ENCODE peak calls at places on chromosome 5, in nine cellular contexts. B, N, X, O, I, G, Y, K and M are unnamed samples.

GRCh38 chr5:56640763-56641406 is 174.5 kb upstream of the MAP3K1 start:
- DNase-seq in B (no peak), N (no peak), X (peak; percentile 27), O (peak; percentile 35), I (peak; percentile 48), G (no peak), Y (no peak), K (no peak), M (no peak)

GRCh38 chr5:108940500-108940899 is 192.8 kb downstream of the FER start:
- DNase-seq in B (no peak), N (no peak), X (no peak), O (no peak), I (no peak), G (no peak), Y (no peak), K (no peak), M (no peak)

GRCh38 chr5:109003928-109004327 is 256.2 kb downstream of the FER start:
- DNase-seq in B (no peak), N (no peak), X (no peak), O (no peak), I (no peak), G (no peak), Y (no peak), K (no peak), M (no peak)

GRCh38 chr5:138527170-138527569 is 15.9 kb downstream of the ETF1 start:
- DNase-seq in B (no peak), N (no peak), X (no peak), O (no peak), I (no peak), G (no peak), Y (no peak), K (no peak), M (no peak)

GRCh38 chr5:128844354-128844923 is 120.8 kb upstream of the SLC27A6 start:
- DNase-seq in B (no peak), N (no peak), X (no peak), O (no peak), I (no peak), G (no peak), Y (no peak), K (no peak), M (peak; percentile 63)

GRCh38 chr5:10420926-10421325 is 20.8 kb upstream of the ROPN1L start:
- DNase-seq in B (no peak), N (no peak), X (no peak), O (no peak), I (no peak), G (no peak), Y (no peak), K (no peak), M (peak; percentile 46)

GRCh38 chr5:157294692-157295091 is 28.8 kb downstream of the CYFIP2 start:
- DNase-seq in B (no peak), N (no peak), X (no peak), O (no peak), I (no peak), G (no peak), Y (no peak), K (no peak), M (no peak)

GRCh38 chr5:151671979-151672378 is 14.7 kb downstream of the SPARC start:
- DNase-seq in B (no peak), N (no peak), X (no peak), O (peak; percentile 61), I (no peak), G (no peak), Y (no peak), K (no peak), M (peak; percentile 68)

GRCh38 chr5:137146402-137146889 is 352.7 kb downstream of the SPOCK1 start:
- DNase-seq in B (peak; percentile 52), N (no peak), X (no peak), O (no peak), I (no peak), G (peak; percentile 88), Y (peak; percentile 100), K (no peak), M (peak; percentile 77)

GRCh38 chr5:129367883-129368282 is 92.2 kb upstream of the ADAMTS19 start:
- DNase-seq in B (no peak), N (no peak), X (no peak), O (no peak), I (no peak), G (no peak), Y (no peak), K (no peak), M (peak; percentile 18)

GRCh38 chr5:120137582-120137981 is 326.5 kb upstream of the PRR16 start:
- DNase-seq in B (no peak), N (no peak), X (no peak), O (no peak), I (no peak), G (no peak), Y (no peak), K (no peak), M (no peak)

GRCh38 chr5:33981408-33982171 is 2.9 kb downstream of the SLC45A2 start:
- DNase-seq in B (no peak), N (no peak), X (no peak), O (no peak), I (no peak), G (no peak), Y (no peak), K (no peak), M (peak; percentile 48)

GRCh38 chr5:59923465-59923864 is 29.9 kb upstream of the PDE4D start:
- DNase-seq in B (no peak), N (no peak), X (no peak), O (no peak), I (no peak), G (peak; percentile 20), Y (no peak), K (peak; percentile 23), M (peak; percentile 75)

GRCh38 chr5:168353216-168353957 is 61.9 kb downstream of the WWC1 start:
- DNase-seq in B (no peak), N (no peak), X (no peak), O (no peak), I (no peak), G (no peak), Y (no peak), K (no peak), M (peak; percentile 25)

GRCh38 chr5:126645132-126645531 is 44.4 kb downstream of the PHAX start:
- DNase-seq in B (no peak), N (no peak), X (no peak), O (no peak), I (no peak), G (no peak), Y (no peak), K (no peak), M (no peak)

GRCh38 chr5:102099766-102100331 is 196.2 kb downstream of the SLCO4C1 start:
- DNase-seq in B (no peak), N (no peak), X (no peak), O (no peak), I (no peak), G (no peak), Y (no peak), K (no peak), M (no peak)

GRCh38 chr5:56323505-56323904 is 90.4 kb upstream of the ANKRD55 start:
- DNase-seq in B (no peak), N (no peak), X (no peak), O (no peak), I (no peak), G (peak; percentile 59), Y (peak; percentile 68), K (no peak), M (peak; percentile 86)

GRCh38 chr5:90689064-90689463 is 130.5 kb downstream of the ADGRV1 start:
- DNase-seq in B (no peak), N (no peak), X (no peak), O (no peak), I (no peak), G (no peak), Y (no peak), K (peak; percentile 18), M (no peak)
- TF ChIP-seq CTCF in B (no peak), N (peak; percentile 4), X (no peak), O (no peak), I (peak; percentile 39), G (no peak), Y (no peak), K (no peak), M (no peak)

GRCh38 chr5:140882591-140882899 is 621 bp downstream of the PCDHA13 start:
- DNase-seq in B (no peak), N (peak; percentile 78), X (no peak), O (no peak), I (no peak), G (no peak), Y (no peak), K (peak; percentile 69), M (no peak)
- TF ChIP-seq CTCF in B (peak; percentile 16), N (peak; percentile 81), X (no peak), O (no peak), I (peak; percentile 49), G (no peak), Y (no peak), K (peak; percentile 21), M (no peak)

GRCh38 chr5:130479045-130479804 is 575.0 kb downstream of the CHSY3 start:
- DNase-seq in B (no peak), N (no peak), X (no peak), O (no peak), I (no peak), G (no peak), Y (no peak), K (no peak), M (no peak)

DNA sequence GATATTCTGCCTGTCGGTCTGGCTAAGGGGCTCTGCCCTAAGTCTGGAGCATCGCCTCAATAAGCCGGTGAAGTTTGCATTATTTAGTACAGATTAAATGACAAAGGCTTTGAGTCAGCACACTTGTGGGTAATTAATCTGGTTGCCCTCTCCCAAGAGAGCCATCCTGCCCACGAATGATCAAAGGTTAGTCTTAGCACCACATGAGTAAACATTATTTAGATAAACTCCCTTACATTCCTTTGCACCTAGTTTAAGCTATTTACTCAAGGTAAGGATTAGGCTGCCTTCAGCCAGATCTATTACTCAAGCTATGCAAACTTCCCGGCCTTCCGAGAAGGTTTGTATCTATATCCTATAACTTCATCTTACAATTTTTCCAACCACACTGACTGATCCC is 572.1 kb downstream of the CHSY3 start:
- DNase-seq in B (no peak), N (no peak), X (no peak), O (no peak), I (no peak), G (no peak), Y (no peak), K (no peak), M (no peak)
- TF ChIP-seq CTCF in B (no peak), N (no peak), X (no peak), O (no peak), I (no peak), G (no peak), Y (no peak), K (no peak), M (no peak)

GRCh38 chr5:1368236-1368635 is 23.3 kb upstream of the CLPTM1L start:
- DNase-seq in B (no peak), N (no peak), X (no peak), O (no peak), I (no peak), G (no peak), Y (no peak), K (no peak), M (no peak)

GRCh38 chr5:1368756-1369155 is 23.9 kb upstream of the CLPTM1L start:
- DNase-seq in B (no peak), N (no peak), X (no peak), O (no peak), I (no peak), G (no peak), Y (no peak), K (no peak), M (no peak)

GRCh38 chr5:1366514-1366913 is 21.6 kb upstream of the CLPTM1L start:
- DNase-seq in B (no peak), N (no peak), X (peak; percentile 61), O (no peak), I (peak; percentile 82), G (no peak), Y (no peak), K (no peak), M (no peak)

GRCh38 chr5:1364211-1364610 is 19.3 kb upstream of the CLPTM1L start:
- DNase-seq in B (no peak), N (no peak), X (no peak), O (no peak), I (no peak), G (no peak), Y (no peak), K (no peak), M (no peak)

GRCh38 chr5:1367149-1367548 is 22.2 kb upstream of the CLPTM1L start:
- DNase-seq in B (no peak), N (no peak), X (no peak), O (no peak), I (peak; percentile 71), G (no peak), Y (no peak), K (no peak), M (no peak)
- TF ChIP-seq CTCF in B (no peak), N (no peak), X (no peak), O (no peak), I (peak; percentile 29), G (no peak), Y (no peak), K (no peak), M (no peak)